ENCODE peak calls at places on chromosome 3, in eight cellular contexts. D is NAMALWA; E is NT2/D1; N is HS-27A; W is tibial artery; U is stimulated activated CD4-positive, alpha-beta T cell treated with anti-CD3 and anti-CD28 coated beads, Interleukin-12 subunit alpha, Interleukin-12 subunit beta, amount 100 ng/mL, for 4 hours; V is IMR-90; X is SHP77. B is an unnamed sample.

GRCh38 chr3:18223591-18224338 is 201.4 kb downstream of the SATB1 start:
- DNase-seq in W (no peak), V (no peak), N (no peak), X (no peak), E (no peak), U (no peak), D (peak), B (peak)

GRCh38 chr3:13879946-13880810 is at the start of gene WNT7A:
- DNase-seq in D (no peak), X (no peak), U (peak), E (no peak), V (no peak), N (no peak), W (peak), B (peak)

GRCh38 chr3:65948833-65949573 is 89.7 kb downstream of the MAGI1 start:
- DNase-seq in W (no peak), E (no peak), V (no peak), U (no peak), D (no peak), X (no peak), N (no peak), B (peak)

GRCh38 chr3:180335056-180335455 is 266.9 kb upstream of the TTC14 start:
- DNase-seq in E (no peak), N (no peak), U (no peak), X (no peak), V (no peak), W (no peak), D (no peak), B (no peak)

GRCh38 chr3:191985691-191986090 is 524.7 kb downstream of the PYDC2 start:
- DNase-seq in D (no peak), V (no peak), W (no peak), X (no peak), U (no peak), E (no peak), N (no peak), B (no peak)

GRCh38 chr3:136194409-136195257 is 1.5 kb downstream of the MSL2 start:
- DNase-seq in U (peak), N (no peak), D (peak), E (no peak), V (peak), W (peak), X (no peak), B (peak)

GRCh38 chr3:174120997-174121396 is 723.5 kb downstream of the NLGN1 start:
- DNase-seq in W (no peak), N (no peak), X (peak), V (no peak), E (no peak), U (no peak), D (no peak), B (no peak)

GRCh38 chr3:35944915-35945710 is 305.8 kb downstream of the ARPP21 start:
- DNase-seq in D (no peak), W (no peak), V (peak), U (no peak), E (no peak), N (no peak), X (no peak), B (no peak)

GRCh38 chr3:134087046-134087974 is 57.6 kb upstream of the SLCO2A1 start:
- DNase-seq in U (no peak), D (no peak), V (peak), X (no peak), W (no peak), E (no peak), N (no peak), B (no peak)